ENCODE peak calls at places on chromosomes 16 and 17, in four cellular contexts. Y is left ventricle myocardium inferior, G is body of pancreas, J is IMR-90. M is an unnamed sample.

GRCh38 chr17:19335951-19336631 is 26.4 kb downstream of the B9D1 start:
- DNase-seq in Y (no peak), G (no peak), J (no peak), M (no peak)

GRCh38 chr17:77285594-77286390 is 145.0 kb downstream of the SEC14L1 start:
- DNase-seq in Y (peak), G (peak), J (peak), M (peak)

GRCh38 chr16:17204248-17205043 is 266.3 kb downstream of the XYLT1 start:
- DNase-seq in Y (no peak), G (no peak), J (no peak), M (no peak)

GRCh38 chr17:9356488-9356911 is 219.1 kb downstream of the STX8 start:
- DNase-seq in Y (no peak), G (peak), J (no peak), M (no peak)

GRCh38 chr16:27526169-27526568 is 23.5 kb downstream of the GTF3C1 start:
- DNase-seq in Y (peak), G (peak), J (no peak), M (no peak)

GRCh38 chr17:21239680-21240374 is 13.4 kb downstream of the NATD1 start:
- DNase-seq in Y (no peak), G (no peak), J (peak), M (peak)

GRCh38 chr16:48635199-48635718 is 25.3 kb upstream of the N4BP1 start:
- DNase-seq in Y (no peak), G (no peak), J (no peak), M (no peak)

GRCh38 chr16:56950881-56951771 is 10.6 kb upstream of the CETP start:
- DNase-seq in Y (peak), G (peak), J (peak), M (peak)

GRCh38 chr17:560379-560935 is 154.2 kb downstream of the VPS53 start:
- DNase-seq in Y (no peak), G (no peak), J (peak), M (peak)

GRCh38 chr16:75272097-75272548 is 20.7 kb upstream of the BCAR1 start:
- DNase-seq in Y (no peak), G (no peak), J (no peak), M (no peak)

GRCh38 chr16:48602357-48603014 is 7.5 kb downstream of the N4BP1 start:
- DNase-seq in Y (no peak), G (no peak), J (no peak), M (no peak)

GRCh38 chr17:73770849-73771229 is 126.6 kb upstream of the SDK2 start:
- DNase-seq in Y (no peak), G (no peak), J (no peak), M (no peak)

GRCh38 chr17:47889734-47890529 is 6.1 kb upstream of the SP2 start:
- DNase-seq in Y (peak), G (peak), J (peak), M (peak)

GRCh38 chr17:2705888-2706795 is 5.4 kb downstream of the CLUH start:
- DNase-seq in Y (no peak), G (no peak), J (no peak), M (no peak)

GRCh38 chr17:17515921-17516295 is 19.7 kb upstream of the RASD1 start:
- DNase-seq in Y (no peak), G (no peak), J (peak), M (peak)

DNA sequence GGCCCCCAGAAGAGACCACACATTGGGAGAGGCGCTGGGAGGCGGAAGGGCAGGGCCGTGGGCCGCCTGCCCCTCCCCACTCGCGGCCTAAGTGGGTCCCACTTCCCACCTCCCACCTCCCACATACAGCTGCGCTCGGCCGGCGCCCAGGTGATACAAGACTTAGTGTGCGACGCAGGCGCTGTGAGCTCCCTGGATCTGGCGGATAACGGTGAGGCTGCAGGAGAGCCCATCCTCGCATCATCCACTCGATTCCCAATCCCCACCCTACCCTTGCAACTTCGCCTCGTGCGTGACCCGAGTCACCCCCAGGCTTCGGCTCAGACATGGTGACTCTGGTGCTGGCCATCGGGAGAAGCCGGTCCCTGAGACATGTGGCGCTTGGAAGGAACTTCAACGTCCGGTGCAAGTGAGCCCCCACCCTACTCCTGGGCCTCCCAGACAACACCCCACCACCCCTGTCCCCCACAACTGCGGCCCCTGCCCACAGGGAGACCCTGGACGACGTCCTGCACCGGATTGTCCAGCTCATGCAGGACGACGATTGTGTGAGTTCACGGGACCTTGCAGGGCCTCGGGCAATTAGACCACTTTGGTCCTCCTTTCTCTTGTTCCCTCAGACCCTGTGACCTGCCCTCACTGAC is 3.9 kb downstream of the CARMIL2 start:
- DNase-seq in Y (no peak), G (no peak), J (no peak), M (no peak)
- H3K4me3 ChIP-seq in Y (peak), G (no peak), J (no peak), M (no peak)

DNA sequence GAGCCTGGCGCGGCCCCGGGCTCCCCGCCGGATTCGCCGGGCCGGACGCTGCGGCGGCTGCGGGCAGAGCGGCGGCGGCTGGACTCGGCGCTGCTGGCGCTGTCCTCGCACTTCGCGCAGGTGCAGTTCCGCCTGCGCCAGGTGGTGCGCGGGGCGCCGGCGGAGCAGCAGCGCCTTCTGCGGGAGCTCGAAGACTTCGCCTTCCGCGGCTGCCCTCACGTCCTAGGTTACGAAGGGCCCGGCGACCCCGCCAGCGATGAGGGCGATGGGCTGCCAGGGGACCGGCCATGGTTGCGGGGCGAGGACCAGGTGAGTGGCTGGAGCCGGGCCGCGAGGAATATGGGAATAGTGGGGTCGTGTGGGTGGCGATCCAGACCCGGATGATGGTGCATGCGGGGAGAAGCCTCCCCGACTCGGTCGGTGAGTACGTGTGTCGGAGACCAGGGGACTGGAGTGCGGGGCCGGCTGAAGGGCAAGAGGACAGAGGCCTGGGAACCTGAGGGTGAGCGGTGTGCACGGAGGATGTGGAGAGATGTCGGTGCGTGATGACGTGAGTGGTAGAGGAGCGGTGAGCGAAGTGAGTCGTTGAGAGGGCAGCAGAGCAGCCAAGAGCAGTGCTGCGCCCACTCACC is 517 bp downstream of the RUNDC1 start:
- DNase-seq in Y (peak), G (peak), J (peak), M (peak)
- TF ChIP-seq CTCF in Y (peak), G (peak), J (no peak), M (no peak)

GRCh38 chr17:32772453-32773025 is 104.4 kb downstream of the MYO1D start:
- DNase-seq in Y (no peak), G (no peak), J (no peak), M (peak)

GRCh38 chr17:32777436-32777835 is 99.5 kb downstream of the MYO1D start:
- DNase-seq in Y (no peak), G (no peak), J (peak), M (peak)

GRCh38 chr17:32780721-32781120 is 96.2 kb downstream of the MYO1D start:
- DNase-seq in Y (no peak), G (no peak), J (no peak), M (no peak)

GRCh38 chr17:32774286-32775084 is 102.4 kb downstream of the MYO1D start:
- DNase-seq in Y (no peak), G (no peak), J (no peak), M (no peak)

DNA sequence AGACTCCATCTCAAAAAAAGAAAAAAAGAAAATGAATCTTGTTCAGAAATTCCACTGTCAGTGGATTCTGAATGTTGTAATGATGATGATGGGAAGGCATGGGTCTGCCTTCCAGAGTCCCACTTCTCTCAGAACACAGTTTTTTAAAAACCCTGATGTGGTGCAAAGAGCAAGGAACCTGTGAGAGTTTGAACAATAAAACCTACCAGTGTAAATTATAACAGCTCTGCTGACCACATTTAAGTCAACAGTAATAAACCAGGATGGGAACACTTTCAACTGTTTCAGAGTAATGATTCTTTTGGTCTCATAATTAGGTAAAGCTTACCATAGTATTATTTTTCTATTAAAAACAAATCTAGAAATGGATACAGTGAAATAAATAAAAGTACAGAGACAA is 99.0 kb downstream of the MYO1D start:
- DNase-seq in Y (no peak), G (no peak), J (no peak), M (no peak)
- H3K4me3 ChIP-seq in Y (no peak), G (no peak), J (no peak), M (no peak)

DNA sequence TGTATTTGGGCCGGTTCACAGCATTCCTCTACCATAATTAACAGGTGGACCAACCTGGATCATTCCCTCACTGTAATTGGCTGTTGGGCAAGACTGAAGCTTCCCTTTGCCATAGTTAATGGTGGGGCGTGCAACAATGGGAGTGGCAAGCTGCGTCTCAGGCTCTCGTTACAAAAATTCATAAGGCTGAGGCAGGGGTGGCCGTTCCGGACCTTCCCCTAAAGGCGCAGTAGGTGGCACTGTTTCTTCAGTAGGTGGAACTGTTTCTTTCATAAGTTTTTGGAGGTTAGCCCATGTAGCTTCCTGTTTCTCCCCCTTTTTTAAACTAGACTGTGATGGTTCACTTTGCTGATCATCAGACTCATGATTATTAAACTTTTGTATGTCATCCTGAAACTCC is 17.0 kb upstream of the TMC5 start:
- DNase-seq in Y (no peak), G (peak), J (no peak), M (peak)
- TF ChIP-seq CTCF in Y (no peak), G (no peak), J (no peak), M (peak)

DNA sequence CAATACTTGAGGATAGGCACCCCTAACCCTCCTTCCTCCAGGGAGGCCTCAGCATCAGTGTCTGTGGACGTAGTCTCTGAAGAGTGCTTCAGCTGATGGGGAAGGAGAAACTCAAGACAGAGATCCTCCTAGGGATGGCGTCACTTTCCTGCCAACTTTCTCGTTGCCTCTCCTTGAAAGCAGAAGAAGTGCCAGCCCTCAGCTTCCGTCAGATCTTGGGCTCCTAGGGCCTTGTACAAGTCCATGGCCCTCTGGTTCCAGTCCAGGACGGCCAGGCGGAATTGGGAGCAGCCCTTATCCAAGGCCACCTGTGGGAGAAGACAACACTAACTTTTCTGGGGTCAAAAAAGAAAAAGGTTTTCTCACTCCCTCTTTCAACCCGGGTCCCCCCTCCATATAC is 1.3 kb downstream of the SAT2 start:
- DNase-seq in Y (no peak), G (peak), J (no peak), M (no peak)
- H3K4me3 ChIP-seq in Y (peak), G (no peak), J (no peak), M (peak)

M was measured in fibroblast of mammary gland.